ENCODE peak calls at places on chromosomes 13 and 19, in seven cellular contexts. L, N, B, E, J, O and G are unnamed samples.

GRCh38 chr13:39765801-39766463 is 110.5 kb downstream of the COG6 start:
- DNase-seq in B (peak), O (peak), E (peak), N (no peak), J (peak), L (peak), G (peak)

GRCh38 chr13:38180670-38181069 is 169.0 kb upstream of the UFM1 start:
- DNase-seq in O (peak), J (no peak), N (no peak), L (no peak), E (peak), B (no peak), G (no peak)

GRCh38 chr13:56110751-56111150 is 1030.0 kb upstream of the PRR20A start:
- DNase-seq in J (no peak), O (no peak), E (no peak), B (no peak), N (no peak), L (no peak), G (no peak)

GRCh38 chr19:11168568-11168967 is 13.0 kb upstream of the SPC24 start:
- DNase-seq in E (peak), L (no peak), B (peak), O (peak), J (peak), N (no peak), G (no peak)

GRCh38 chr13:69418319-69418718 is 689.3 kb upstream of the ATXN8OS start:
- DNase-seq in J (no peak), L (peak), B (no peak), N (no peak), E (no peak), O (no peak), G (no peak)

GRCh38 chr13:93859666-93860065 is 619.8 kb downstream of the DCT start:
- DNase-seq in L (no peak), O (peak), B (no peak), J (no peak), E (peak), N (no peak), G (no peak)

GRCh38 chr19:44345969-44346368 is 10.5 kb downstream of the ZNF112 start:
- DNase-seq in L (no peak), E (no peak), N (no peak), O (no peak), J (no peak), B (no peak), G (peak)

GRCh38 chr13:99617474-99618255 is 116.4 kb downstream of the TM9SF2 start:
- DNase-seq in L (peak), J (peak), N (peak), E (peak), O (peak), B (no peak), G (peak)

GRCh38 chr19:52307275-52307674 is 10.3 kb downstream of the ZNF480 start:
- DNase-seq in O (peak), N (no peak), B (peak), L (peak), J (peak), E (peak), G (peak)

GRCh38 chr19:55712804-55713631 is 25.2 kb downstream of the NLRP9 start:
- DNase-seq in L (no peak), B (no peak), E (no peak), N (no peak), J (no peak), O (no peak), G (no peak)

GRCh38 chr13:100275746-100276145 is 186.9 kb downstream of the PCCA start:
- DNase-seq in N (no peak), B (peak), O (no peak), J (no peak), E (no peak), L (no peak), G (no peak)

GRCh38 chr13:78576266-78576665 is 27.1 kb downstream of the POU4F1 start:
- DNase-seq in E (no peak), L (no peak), O (no peak), B (no peak), J (no peak), N (no peak), G (no peak)

GRCh38 chr19:19514215-19514633 is 1.1 kb downstream of the TSSK6 start:
- DNase-seq in N (no peak), L (no peak), J (peak), B (no peak), E (peak), O (peak), G (no peak)

GRCh38 chr19:44876930-44877530 is 14.0 kb upstream of the TOMM40 start:
- DNase-seq in E (no peak), O (no peak), B (no peak), L (no peak), J (no peak), N (no peak), G (no peak)

GRCh38 chr13:30111810-30112209 is 195.5 kb downstream of the KATNAL1 start:
- DNase-seq in J (no peak), B (no peak), E (no peak), O (no peak), N (peak), L (peak), G (peak)

GRCh38 chr13:51033431-51034185 is 77.5 kb downstream of the C13orf42 start:
- DNase-seq in L (peak), J (no peak), B (no peak), E (no peak), O (no peak), N (no peak), G (no peak)

GRCh38 chr13:98802999-98803666 is 50.7 kb upstream of the SLC15A1 start:
- DNase-seq in L (no peak), O (no peak), J (no peak), B (no peak), E (no peak), N (no peak), G (no peak)

GRCh38 chr19:20079487-20079886 is 1.7 kb downstream of the ZNF90 start:
- DNase-seq in B (no peak), J (no peak), N (no peak), E (no peak), O (peak), L (no peak), G (no peak)

GRCh38 chr19:15123900-15124299 is 16.7 kb downstream of the SYDE1 start:
- DNase-seq in E (no peak), L (no peak), O (no peak), J (no peak), N (no peak), B (no peak), G (no peak)

DNA sequence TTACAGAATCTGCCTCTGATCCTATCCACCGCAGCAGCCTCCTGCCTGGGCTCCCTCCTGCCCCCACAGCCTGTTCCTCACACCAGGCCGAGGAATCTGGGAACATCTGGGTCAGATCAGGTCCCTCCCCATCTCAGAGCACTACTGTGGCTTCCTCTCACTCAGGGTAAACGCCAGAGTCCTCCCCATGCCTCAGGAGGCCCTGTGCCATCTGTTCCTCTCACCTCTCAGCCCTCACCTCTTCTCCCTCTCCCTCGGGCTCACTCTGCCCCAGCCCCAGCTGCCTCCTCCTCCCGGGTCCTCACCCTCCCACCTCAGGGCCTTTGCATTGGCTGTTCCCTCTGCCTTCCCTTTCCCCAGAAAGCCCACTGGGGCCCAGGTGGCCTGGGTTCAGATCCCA is 18.2 kb downstream of the FCGBP start:
- DNase-seq in J (no peak), N (no peak), B (no peak), O (no peak), L (no peak), E (no peak), G (no peak)
- TF ChIP-seq EZH2 in J (no peak), N (no peak), B (no peak), O (no peak), L (no peak), E (no peak), G (no peak)

DNA sequence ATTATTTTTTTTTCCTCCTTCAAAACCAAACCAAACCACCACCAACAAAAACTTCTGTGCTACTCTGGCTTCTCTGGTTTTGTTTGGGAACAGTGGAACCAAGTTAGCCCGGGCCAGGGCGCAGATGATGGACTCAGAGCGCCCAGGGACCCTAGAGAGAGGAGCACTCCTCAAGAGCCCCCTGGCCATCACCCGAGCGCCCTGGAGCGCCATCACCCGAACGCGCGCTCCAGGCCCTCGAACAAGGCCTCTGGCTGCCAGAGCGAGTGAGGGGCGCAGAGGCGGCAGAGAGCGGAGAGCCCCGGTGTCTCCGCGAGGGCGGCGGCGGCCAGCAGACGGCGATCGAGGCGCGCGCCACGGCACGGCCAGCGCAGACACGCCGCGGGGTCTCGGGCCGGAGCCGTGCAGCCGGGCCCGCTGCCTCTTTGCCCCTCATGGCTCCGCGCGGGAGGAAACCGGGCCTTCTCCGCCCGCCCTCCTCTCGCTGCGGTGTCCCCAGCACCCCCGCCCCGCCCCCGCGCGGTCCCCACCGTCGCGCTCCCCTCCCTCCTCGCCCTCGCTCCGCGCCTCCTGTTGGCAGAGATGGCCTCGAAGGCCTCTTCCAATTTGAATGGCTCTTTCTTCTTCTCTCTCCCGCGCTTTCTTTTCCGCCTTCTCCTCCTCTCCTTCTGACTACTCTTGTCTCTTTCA is 4.2 kb upstream of the SOX1 start:
- DNase-seq in N (no peak), L (peak), J (no peak), B (no peak), E (no peak), O (no peak), G (no peak)
- TF ChIP-seq CTCF in N (no peak), L (peak), J (no peak), B (no peak), E (no peak), O (no peak), G (no peak)

GRCh38 chr13:43965446-43965845 is 85.7 kb downstream of the LACC1 start:
- DNase-seq in N (no peak), E (no peak), J (no peak), O (no peak), B (no peak), L (no peak), G (no peak)
- TF ChIP-seq EZH2 in N (no peak), E (no peak), J (no peak), O (no peak), B (no peak), L (no peak), G (no peak)

DNA sequence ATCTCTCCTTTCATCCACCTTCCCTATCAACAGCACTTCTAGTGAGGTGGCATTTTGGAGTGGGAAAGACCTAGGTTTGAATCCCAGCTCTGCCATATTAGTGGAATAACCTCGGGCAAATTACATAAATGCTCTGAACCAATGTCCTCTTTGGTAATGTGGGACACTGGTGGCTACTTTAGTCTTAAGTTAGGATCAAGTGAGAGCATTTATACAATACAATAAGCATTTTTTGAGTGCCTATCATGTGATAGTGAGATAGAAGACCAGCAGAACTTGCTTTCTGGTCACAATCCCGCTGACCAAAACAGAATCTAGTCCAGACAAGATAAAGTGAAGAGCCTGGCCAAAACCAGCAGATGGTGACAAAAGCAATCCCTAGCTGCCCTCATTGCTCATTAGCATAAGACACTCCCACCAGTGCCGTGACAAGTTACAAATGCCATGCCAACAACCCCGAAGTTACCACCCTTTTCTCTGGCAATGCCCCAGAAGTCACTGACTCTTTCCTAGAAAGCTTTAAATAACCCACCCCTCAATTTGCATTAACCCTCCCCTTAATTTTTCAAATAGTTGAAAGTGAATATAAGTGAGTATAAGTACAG is 28.8 kb upstream of the KPNA3 start:
- DNase-seq in N (no peak), O (no peak), B (no peak), L (peak), E (no peak), J (no peak), G (peak)
- TF ChIP-seq CTCF in N (no peak), O (no peak), B (peak), L (peak), E (no peak), J (no peak), G (peak)

DNA sequence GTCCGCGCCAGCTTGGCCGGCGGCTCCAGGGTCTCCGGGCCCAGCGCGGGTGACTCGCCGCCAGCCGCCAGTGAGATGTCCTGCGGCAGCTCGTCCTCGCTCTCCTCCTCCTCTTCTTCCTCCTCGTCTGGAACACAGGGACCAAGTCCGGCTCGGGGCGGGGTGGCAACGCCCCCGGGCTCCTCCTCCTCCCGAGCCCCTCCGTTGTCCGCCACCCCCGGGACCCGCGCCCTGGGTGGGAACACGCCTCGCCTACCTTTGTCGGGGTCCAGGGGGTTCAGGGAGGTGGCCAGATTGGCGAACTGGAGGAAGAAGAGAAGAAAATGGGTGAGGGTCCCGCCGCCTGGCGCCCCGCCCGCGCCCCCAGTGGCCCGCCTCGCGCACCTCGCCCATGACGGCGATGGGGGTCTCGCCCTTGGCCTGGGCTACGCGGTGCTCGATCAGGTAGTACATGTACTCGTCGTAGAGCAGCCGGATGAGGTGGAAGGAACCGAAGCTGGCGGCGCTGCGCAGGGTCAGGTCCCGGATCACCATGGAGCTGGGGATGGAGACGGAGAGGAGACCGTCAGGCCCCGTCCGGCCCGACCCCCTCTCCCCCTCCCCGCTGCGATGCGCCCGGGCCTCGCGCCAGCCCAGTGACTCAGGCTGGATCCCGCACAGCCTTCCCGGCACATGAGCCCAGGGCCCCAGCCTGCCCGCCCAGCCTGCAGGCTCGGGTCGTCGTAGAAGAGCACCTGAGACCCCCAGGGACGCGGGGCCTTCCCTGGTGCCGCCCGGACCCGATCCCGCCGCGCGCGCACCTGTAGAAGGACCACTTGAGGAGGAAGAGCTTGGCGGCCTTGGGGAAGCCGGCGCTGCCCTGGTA is 10.7 kb downstream of the DCAF15 start:
- DNase-seq in L (peak), B (no peak), O (peak), E (peak), N (no peak), J (no peak), G (no peak)
- TF ChIP-seq EZH2 in L (no peak), B (no peak), O (no peak), E (no peak), N (no peak), J (no peak), G (no peak)

GRCh38 chr19:23440791-23441190 is 45.5 kb upstream of the ZNF91 start:
- DNase-seq in J (no peak), B (no peak), E (no peak), L (peak), O (no peak), N (no peak), G (no peak)
- TF ChIP-seq CTCF in J (peak), B (peak), E (peak), L (peak), O (peak), N (peak), G (peak)

DNA sequence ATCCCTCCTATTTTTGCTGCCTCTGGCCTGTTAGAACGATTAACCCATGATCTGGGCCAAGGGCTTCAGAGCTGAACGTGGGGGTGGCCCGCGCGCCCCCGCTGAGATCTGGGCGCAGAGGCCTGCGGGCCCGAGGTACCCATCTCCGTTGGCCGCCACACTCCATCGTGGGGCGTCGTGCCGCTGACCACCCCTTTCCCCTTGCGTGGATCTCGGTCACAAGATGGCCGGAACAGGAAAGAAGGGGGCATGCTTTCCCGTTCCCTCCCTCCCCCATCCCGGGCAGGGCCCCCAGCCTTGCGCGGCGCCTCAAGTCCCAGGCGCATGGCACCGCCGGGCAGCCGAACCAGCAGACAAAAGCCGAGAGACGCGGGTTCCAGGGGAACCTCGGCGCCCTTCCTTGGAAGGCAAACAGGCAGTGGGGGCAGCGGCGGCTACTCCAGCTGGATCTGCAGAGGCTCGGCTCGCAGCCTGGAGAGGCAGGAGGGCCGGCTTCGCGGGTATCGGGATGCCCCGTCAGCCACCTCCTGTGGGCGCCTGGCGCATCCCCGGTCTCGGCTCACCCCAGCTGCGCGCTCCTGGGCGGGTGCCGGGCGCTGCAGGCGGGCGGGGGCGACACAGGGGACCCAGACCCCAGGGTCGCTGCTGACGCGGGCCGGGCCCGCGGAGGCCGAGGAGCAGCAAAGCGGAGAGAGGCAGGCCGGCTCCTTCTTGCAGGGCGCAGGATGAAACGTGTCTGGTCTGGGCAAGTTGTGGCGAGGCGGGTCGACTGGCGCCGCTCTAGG is 500 bp downstream of the DZIP1 start:
- DNase-seq in L (peak), B (peak), J (peak), E (peak), N (peak), O (peak), G (peak)
- TF ChIP-seq EZH2 in L (no peak), B (no peak), J (no peak), E (no peak), N (no peak), O (no peak), G (no peak)

GRCh38 chr19:50628551-50628950 is 11.1 kb downstream of the SYT3 start:
- DNase-seq in O (no peak), L (no peak), N (no peak), J (no peak), B (no peak), E (no peak), G (no peak)
- TF ChIP-seq CTCF in O (no peak), L (no peak), N (no peak), J (no peak), B (no peak), E (no peak), G (no peak)

DNA sequence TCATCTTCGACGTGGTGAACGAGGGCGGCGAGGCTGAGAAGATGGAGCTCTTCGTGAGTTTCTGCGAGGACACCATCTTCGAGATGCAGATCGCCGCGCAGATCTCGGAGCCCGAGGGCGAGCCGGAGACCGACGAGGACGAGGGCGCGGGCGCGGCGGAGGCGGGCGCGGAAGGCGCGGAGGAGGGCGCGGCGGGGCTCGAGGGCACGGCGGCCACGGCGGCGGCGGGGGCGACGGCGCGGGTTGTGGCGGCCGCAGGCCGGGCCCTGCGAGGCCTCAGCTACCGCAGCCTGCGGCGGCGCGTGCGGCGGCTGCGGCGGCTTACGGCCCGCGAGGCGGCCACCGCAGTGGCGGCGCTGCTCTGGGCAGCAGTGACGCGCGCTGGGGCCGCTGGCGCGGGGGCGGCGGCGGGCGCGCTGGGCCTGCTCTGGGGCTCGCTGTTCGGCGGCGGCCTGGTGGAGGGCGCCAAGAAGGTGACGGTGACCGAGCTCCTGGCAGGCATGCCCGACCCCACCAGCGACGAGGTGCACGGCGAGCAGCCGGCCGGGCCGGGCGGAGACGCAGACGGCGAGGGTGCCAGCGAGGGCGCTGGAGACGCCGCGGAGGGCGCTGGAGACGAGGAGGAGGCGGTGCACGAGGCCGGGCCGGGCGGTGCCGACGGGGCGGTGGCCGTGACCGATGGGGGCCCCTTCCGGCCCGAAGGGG is 52.6 kb downstream of the MAP4K1 start:
- DNase-seq in B (no peak), E (no peak), N (no peak), L (peak), J (no peak), O (no peak), G (no peak)
- TF ChIP-seq EZH2 in B (no peak), E (peak), N (no peak), L (no peak), J (peak), O (peak), G (no peak)